ENCODE peak calls at places on chromosomes 13 and 19, in five cellular contexts. C is HCT116, K is HepG2, Z is SK-N-SH, A is H1. U is an unnamed sample.

GRCh38 chr19:7578127-7578526 is 17.5 kb upstream of the CAMSAP3 start:
- DNase-seq in C (no peak), A (no peak), K (no peak), Z (no peak), U (no peak)

GRCh38 chr19:2461751-2462634 is 5.2 kb upstream of the LMNB2 start:
- DNase-seq in C (peak), A (peak), Z (peak), K (no peak), U (peak)

GRCh38 chr19:41808663-41809566 is 12.5 kb downstream of the CEACAM3 start:
- DNase-seq in K (no peak), Z (no peak), C (no peak), A (no peak), U (no peak)

GRCh38 chr13:76455960-76456359 is 430.2 kb downstream of the KCTD12 start:
- DNase-seq in A (no peak), C (no peak), Z (no peak), K (no peak), U (no peak)

GRCh38 chr19:11361037-11361770 is 6.0 kb downstream of the PLPPR2 start:
- DNase-seq in K (no peak), A (peak), Z (peak), C (no peak), U (no peak)

GRCh38 chr19:47188507-47189033 is 42.4 kb downstream of the BBC3 start:
- DNase-seq in C (no peak), K (no peak), A (no peak), Z (no peak), U (no peak)

GRCh38 chr13:30696278-30697176 is 38.8 kb upstream of the ALOX5AP start:
- DNase-seq in A (no peak), K (no peak), Z (no peak), C (no peak), U (no peak)

GRCh38 chr13:48942131-48942530 is 33.6 kb upstream of the FNDC3A start:
- DNase-seq in Z (no peak), C (no peak), A (no peak), K (no peak), U (no peak)

GRCh38 chr13:114080739-114081561 is 51.5 kb downstream of the RASA3 start:
- DNase-seq in K (no peak), Z (no peak), C (no peak), A (no peak), U (no peak)

GRCh38 chr13:87820221-87820620 is 149.1 kb downstream of the SLITRK5 start:
- DNase-seq in K (no peak), A (no peak), C (no peak), Z (no peak), U (no peak)

DNA sequence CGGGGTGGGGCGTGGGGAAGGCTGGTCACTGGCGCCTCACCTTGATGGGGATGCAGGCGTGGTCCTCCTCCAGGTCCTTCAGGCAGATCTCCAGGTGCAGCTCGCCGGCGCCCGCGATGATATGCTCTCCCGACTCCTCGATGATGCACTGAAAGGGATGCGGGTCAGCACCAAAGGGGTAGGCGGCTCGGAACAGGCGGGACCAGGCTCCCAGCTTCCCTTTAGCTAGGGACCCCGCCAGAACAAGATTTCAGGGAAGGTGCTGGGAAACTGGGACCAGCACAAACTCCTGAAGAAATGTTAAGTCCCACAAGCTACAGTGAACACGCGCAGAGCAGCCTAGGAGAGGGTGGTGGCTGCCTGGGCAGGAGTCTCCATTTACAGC is 6.0 kb downstream of the EEF2 start:
- DNase-seq in K (no peak), A (peak), Z (peak), C (no peak), U (no peak)
- TF ChIP-seq JUND in K (no peak), A (no peak), Z (no peak), C (no peak), U (no peak)

GRCh38 chr13:99496322-99497142 is 4.7 kb upstream of the TM9SF2 start:
- DNase-seq in A (no peak), K (peak), C (peak), Z (no peak), U (peak)
- TF ChIP-seq JUND in A (no peak), K (no peak), C (no peak), Z (no peak), U (no peak)

DNA sequence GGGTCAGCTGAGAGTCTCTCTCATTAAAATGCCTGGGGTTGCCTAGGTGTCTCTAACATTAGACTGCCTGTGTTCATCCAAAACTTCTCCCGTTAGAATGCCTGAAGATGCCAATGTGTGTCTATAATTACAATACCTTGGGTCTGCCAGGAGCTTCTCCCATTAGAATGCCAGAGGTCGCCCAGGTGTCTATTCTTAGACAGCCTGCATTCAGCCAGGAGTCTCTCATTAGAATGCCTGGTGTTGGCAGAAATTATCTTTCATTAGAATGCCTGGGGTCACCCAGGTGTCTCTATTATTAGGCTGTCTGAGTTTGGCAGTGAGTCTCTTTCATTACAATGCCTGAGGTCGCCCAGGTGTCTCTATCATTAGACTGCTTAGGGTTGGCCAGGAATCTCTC is 1560.2 kb downstream of the UQCRFS1 start:
- DNase-seq in K (no peak), A (no peak), Z (no peak), C (no peak), U (no peak)
- TF ChIP-seq JUND in K (no peak), A (no peak), Z (no peak), C (no peak), U (no peak)

DNA sequence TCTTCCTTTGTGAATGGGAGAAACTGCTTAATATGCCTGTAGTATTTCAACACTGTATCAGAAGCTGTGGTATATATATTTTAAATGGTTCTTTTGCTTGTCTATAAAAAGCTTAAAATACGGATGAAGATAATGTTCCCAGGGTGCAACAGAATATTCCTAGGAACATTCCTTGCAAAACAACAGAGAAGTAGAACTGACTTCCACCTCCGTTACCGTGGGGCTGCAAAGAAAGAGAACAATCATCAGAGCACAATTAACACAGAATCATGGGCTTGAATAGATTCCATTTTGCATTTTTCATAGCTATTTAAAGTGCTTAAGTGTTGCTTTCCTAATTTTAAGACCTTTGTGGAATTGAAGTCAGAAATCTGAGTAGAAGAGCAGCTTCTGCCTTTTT is 1227.7 kb downstream of the EFNB2 start:
- DNase-seq in C (no peak), Z (no peak), K (no peak), A (no peak), U (no peak)
- TF ChIP-seq JUND in C (no peak), Z (no peak), K (no peak), A (no peak), U (no peak)

GRCh38 chr19:5292453-5292842 is 48.2 kb downstream of the PTPRS start:
- DNase-seq in K (no peak), Z (peak), A (no peak), C (no peak), U (peak)
- TF ChIP-seq JUND in K (no peak), Z (no peak), A (no peak), C (no peak), U (no peak)

U was measured in T47D.